ENCODE peak calls at places on chromosome 14, in seven cellular contexts. E is testis, A is sigmoid colon, S is right lobe of liver, Q is adrenal gland, G is transverse colon, Y is IMR-90. L is an unnamed sample.

GRCh38 chr14:99245541-99246511 is 26.2 kb downstream of the BCL11B start:
- DNase-seq in E (no peak), A (peak), Y (no peak), Q (no peak), S (no peak), G (no peak), L (no peak)

GRCh38 chr14:80414080-80414479 is 202.8 kb upstream of the DIO2 start:
- DNase-seq in Q (no peak), E (no peak), S (no peak), Y (no peak), A (no peak), G (no peak), L (no peak)

GRCh38 chr14:95774265-95775160 is 60.6 kb upstream of the TCL1A start:
- DNase-seq in E (peak), Q (peak), A (no peak), G (peak), S (no peak), Y (peak), L (peak)

GRCh38 chr14:97071177-97071576 is 274.0 kb downstream of the VRK1 start:
- DNase-seq in A (no peak), G (no peak), Y (no peak), E (no peak), S (no peak), Q (no peak), L (no peak)

GRCh38 chr14:37168721-37169120 is 3.7 kb downstream of the SLC25A21 start:
- DNase-seq in S (no peak), Q (peak), E (peak), A (no peak), G (no peak), Y (no peak), L (peak)

GRCh38 chr14:52876311-52876710 is 74.5 kb downstream of the FERMT2 start:
- DNase-seq in E (no peak), A (no peak), Q (no peak), G (no peak), Y (peak), S (no peak), L (no peak)

GRCh38 chr14:52701223-52701622 is 5.8 kb upstream of the PSMC6 start:
- DNase-seq in Q (no peak), Y (peak), A (no peak), S (no peak), G (no peak), E (no peak), L (no peak)

GRCh38 chr14:58887931-58888330 is 250.2 kb downstream of the DACT1 start:
- DNase-seq in Q (no peak), S (no peak), Y (no peak), G (no peak), A (no peak), E (no peak), L (no peak)

GRCh38 chr14:32230695-32231280 is 27.7 kb upstream of the RNU6-8 start:
- DNase-seq in E (no peak), A (no peak), Y (peak), Q (no peak), S (no peak), G (no peak), L (no peak)

GRCh38 chr14:105528197-105528858 is 1.9 kb downstream of the TMEM121 start:
- DNase-seq in E (peak), A (peak), S (peak), G (peak), Y (peak), Q (peak), L (peak)
- TF ChIP-seq POLR2A in E (no peak), A (peak), S (peak), G (no peak), Y (peak), Q (no peak), L (no peak)

DNA sequence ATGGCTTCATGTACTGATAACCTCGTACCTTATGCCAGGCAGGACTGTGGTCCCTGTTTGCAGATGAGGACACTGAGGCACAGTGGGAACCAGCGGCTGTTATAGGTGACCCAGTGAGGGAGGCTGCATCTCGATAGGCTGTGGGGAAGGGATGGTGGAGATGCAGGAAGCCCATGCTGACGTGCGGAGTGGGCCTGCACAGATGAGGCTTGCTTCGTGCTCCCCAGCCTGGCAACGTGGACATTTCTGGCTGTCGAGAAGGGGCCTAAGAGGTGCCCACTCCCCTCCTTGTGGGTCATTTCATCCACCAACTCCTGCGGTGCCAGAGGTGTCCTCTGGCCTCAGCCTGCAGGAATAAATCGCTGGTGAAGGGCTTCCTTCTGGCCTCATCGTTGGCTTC is 107.4 kb downstream of the SLC25A47 start:
- DNase-seq in S (no peak), Q (no peak), E (no peak), Y (no peak), G (no peak), A (peak), L (no peak)
- TF ChIP-seq POLR2A in S (no peak), Q (no peak), E (no peak), Y (no peak), G (no peak), A (no peak), L (no peak)

GRCh38 chr14:21269252-21270046 is at the start of gene HNRNPC:
- DNase-seq in E (peak), A (peak), Q (peak), G (peak), Y (peak), S (peak), L (peak)
- TF ChIP-seq POLR2A in E (peak), A (peak), Q (peak), G (peak), Y (peak), S (peak), L (peak)

DNA sequence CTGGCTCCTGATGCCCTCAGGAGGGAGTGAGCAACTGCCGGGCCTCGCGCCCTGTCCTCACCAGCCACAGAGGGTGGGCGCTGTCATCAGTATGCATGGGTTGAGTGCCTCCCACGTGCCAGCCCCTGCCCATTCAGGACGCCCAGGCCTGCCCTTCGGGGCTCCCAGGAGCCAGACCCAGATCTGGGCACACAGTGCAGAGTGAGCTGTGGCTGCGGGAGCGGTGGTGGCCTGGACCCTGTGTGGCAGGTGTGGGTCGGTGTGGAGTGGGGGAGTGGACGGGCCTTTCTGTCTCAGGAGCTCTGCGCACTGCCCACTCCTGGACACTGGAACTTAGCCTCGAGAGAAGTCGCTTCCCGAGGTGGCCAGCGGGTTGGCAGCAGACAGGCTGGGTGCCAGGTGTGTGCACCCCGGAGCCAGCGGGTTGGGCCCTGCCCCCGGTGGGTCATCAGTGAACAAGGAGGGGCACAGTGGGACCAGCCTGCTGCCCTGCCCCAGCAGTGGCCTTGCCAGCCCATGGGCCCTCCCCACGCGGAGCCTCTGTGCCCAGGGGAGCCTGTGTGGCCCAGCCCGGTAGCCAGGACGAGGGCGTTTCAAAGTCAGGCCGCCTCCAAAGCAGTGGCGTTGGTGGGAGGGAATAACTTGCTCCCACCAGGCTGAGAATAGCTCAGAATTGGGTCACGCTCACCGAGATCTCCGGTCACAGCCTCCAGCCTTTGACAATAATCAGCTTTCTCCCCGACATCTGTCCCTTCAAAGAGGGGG is 9.5 kb downstream of the TRMT61A start:
- DNase-seq in Y (no peak), E (peak), A (peak), S (no peak), G (no peak), Q (peak), L (no peak)
- TF ChIP-seq POLR2A in Y (no peak), E (no peak), A (no peak), S (no peak), G (no peak), Q (no peak), L (no peak)

GRCh38 chr14:105581551-105582341 is 55.4 kb downstream of the TMEM121 start:
- DNase-seq in Q (no peak), Y (no peak), G (peak), S (peak), A (peak), E (no peak), L (no peak)

GRCh38 chr14:105578070-105578469 is 51.7 kb downstream of the TMEM121 start:
- DNase-seq in S (no peak), E (no peak), G (no peak), Q (no peak), A (no peak), Y (no peak), L (no peak)

GRCh38 chr14:105588236-105588860 is 62.0 kb downstream of the TMEM121 start:
- DNase-seq in Y (no peak), A (no peak), E (no peak), G (peak), S (no peak), Q (no peak), L (no peak)

GRCh38 chr14:105577339-105577861 is 51.0 kb downstream of the TMEM121 start:
- DNase-seq in S (no peak), A (peak), G (no peak), Q (no peak), E (no peak), Y (no peak), L (no peak)

GRCh38 chr14:105582639-105583038 is 56.3 kb downstream of the TMEM121 start:
- DNase-seq in A (no peak), E (no peak), S (peak), G (peak), Q (no peak), Y (peak), L (no peak)
- TF ChIP-seq POLR2A in A (no peak), E (no peak), S (no peak), G (no peak), Q (no peak), Y (no peak), L (no peak)

GRCh38 chr14:72480465-72481243 is 413.2 kb downstream of the DPF3 start:
- DNase-seq in A (no peak), G (no peak), S (no peak), Y (peak), E (no peak), Q (no peak), L (peak)
- TF ChIP-seq POLR2A in A (no peak), G (no peak), S (no peak), Y (no peak), E (no peak), Q (no peak), L (no peak)

DNA sequence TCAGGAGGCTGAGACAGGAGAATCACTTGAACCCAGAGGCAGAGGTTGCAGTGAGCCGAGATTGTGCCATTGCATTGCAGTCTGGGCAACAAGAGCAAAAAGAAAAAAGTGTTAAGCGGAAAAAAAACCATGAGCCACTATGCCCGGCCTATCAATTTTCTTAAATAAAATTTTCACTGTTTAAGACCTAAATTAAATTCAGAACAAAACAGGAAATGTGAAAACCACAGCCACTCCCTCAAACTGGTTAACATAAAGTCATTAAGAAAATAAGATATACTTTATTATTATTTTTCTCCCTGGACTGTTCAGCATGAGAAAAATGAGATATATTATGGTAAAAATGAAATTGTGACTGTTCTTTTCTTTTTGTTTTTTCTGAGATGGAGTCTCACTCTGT is 44.6 kb upstream of the GCH1 start:
- DNase-seq in E (no peak), A (no peak), G (no peak), Q (no peak), Y (no peak), S (no peak), L (no peak)
- TF ChIP-seq POLR2A in E (no peak), A (no peak), G (no peak), Q (no peak), Y (no peak), S (no peak), L (no peak)

L was measured in erythroblast.